ENCODE peak calls at places on chromosomes 11 and 22, in seven cellular contexts. One of them, this sample, is unnamed. For H3K4me1, the result is how much of the 10 kb centered on the place peaks cover.

GRCh38 chr11:75280227-75280671 is 39.7 kb downstream of the TPBGL start:
- DNase-seq in CD4-positive, alpha-beta memory T cell: peak
- DNase-seq in HCT116: peak
- DNase-seq in fibroblast of lung: peak
- DNase-seq in psoas muscle: peak
- DNase-seq in cardiac muscle cell: peak
- DNase-seq in SJSA1: peak
- DNase-seq in this sample: no peak

GRCh38 chr11:122751298-122752070 is 86.8 kb upstream of the CRTAM start:
- DNase-seq in HCT116: no peak
- DNase-seq in fibroblast of lung: peak
- DNase-seq in cardiac muscle cell: no peak
- DNase-seq in SJSA1: peak
- DNase-seq in psoas muscle: no peak
- DNase-seq in CD4-positive, alpha-beta memory T cell: no peak
- DNase-seq in this sample: no peak

GRCh38 chr22:38845368-38845740 is 1.5 kb upstream of the NPTXR start:
- DNase-seq in HCT116: no peak
- DNase-seq in psoas muscle: no peak
- DNase-seq in fibroblast of lung: no peak
- DNase-seq in cardiac muscle cell: no peak
- DNase-seq in SJSA1: no peak
- DNase-seq in CD4-positive, alpha-beta memory T cell: no peak
- DNase-seq in this sample: no peak

GRCh38 chr11:75260396-75260795 is 19.8 kb downstream of the TPBGL start:
- DNase-seq in HCT116: no peak
- DNase-seq in fibroblast of lung: no peak
- DNase-seq in psoas muscle: no peak
- DNase-seq in CD4-positive, alpha-beta memory T cell: no peak
- DNase-seq in cardiac muscle cell: no peak
- DNase-seq in SJSA1: no peak
- DNase-seq in this sample: no peak

GRCh38 chr11:88590366-88590765 is 252.8 kb upstream of the CTSC start:
- DNase-seq in HCT116: no peak
- DNase-seq in psoas muscle: no peak
- DNase-seq in SJSA1: no peak
- DNase-seq in cardiac muscle cell: no peak
- DNase-seq in CD4-positive, alpha-beta memory T cell: no peak
- DNase-seq in fibroblast of lung: no peak
- DNase-seq in this sample: peak

GRCh38 chr11:76789443-76789719 is 6.2 kb downstream of the TSKU start:
- DNase-seq in psoas muscle: peak
- DNase-seq in HCT116: no peak
- DNase-seq in CD4-positive, alpha-beta memory T cell: no peak
- DNase-seq in SJSA1: no peak
- DNase-seq in cardiac muscle cell: no peak
- DNase-seq in fibroblast of lung: no peak
- DNase-seq in this sample: no peak

GRCh38 chr11:17855531-17856290 is 121.1 kb downstream of the KCNC1 start:
- DNase-seq in cardiac muscle cell: no peak
- DNase-seq in fibroblast of lung: no peak
- DNase-seq in SJSA1: no peak
- DNase-seq in CD4-positive, alpha-beta memory T cell: no peak
- DNase-seq in HCT116: no peak
- DNase-seq in psoas muscle: no peak
- DNase-seq in this sample: no peak

GRCh38 chr11:132186193-132186592 is 815.8 kb downstream of the NTM start:
- DNase-seq in CD4-positive, alpha-beta memory T cell: no peak
- DNase-seq in SJSA1: no peak
- DNase-seq in psoas muscle: no peak
- DNase-seq in fibroblast of lung: no peak
- DNase-seq in HCT116: no peak
- DNase-seq in cardiac muscle cell: no peak
- DNase-seq in this sample: no peak

GRCh38 chr11:19805346-19805745 is 92.7 kb downstream of the NAV2 start:
- DNase-seq in CD4-positive, alpha-beta memory T cell: no peak
- DNase-seq in HCT116: no peak
- DNase-seq in fibroblast of lung: no peak
- DNase-seq in SJSA1: no peak
- DNase-seq in cardiac muscle cell: no peak
- DNase-seq in psoas muscle: no peak
- DNase-seq in this sample: no peak

GRCh38 chr22:39110631-39111561 is 13.9 kb downstream of the APOBEC3H start:
- DNase-seq in HCT116: no peak
- DNase-seq in CD4-positive, alpha-beta memory T cell: no peak
- DNase-seq in psoas muscle: peak
- DNase-seq in fibroblast of lung: no peak
- DNase-seq in cardiac muscle cell: no peak
- DNase-seq in SJSA1: no peak
- DNase-seq in this sample: no peak

GRCh38 chr11:46597609-46598219 is 3.9 kb upstream of the AMBRA1 start:
- DNase-seq in fibroblast of lung: no peak
- DNase-seq in HCT116: no peak
- DNase-seq in cardiac muscle cell: no peak
- DNase-seq in CD4-positive, alpha-beta memory T cell: no peak
- DNase-seq in psoas muscle: no peak
- DNase-seq in SJSA1: no peak
- DNase-seq in this sample: no peak

GRCh38 chr22:22060200-22061084 is 77.9 kb upstream of the TOP3B start:
- DNase-seq in psoas muscle: peak
- DNase-seq in fibroblast of lung: peak
- DNase-seq in SJSA1: peak
- DNase-seq in CD4-positive, alpha-beta memory T cell: no peak
- DNase-seq in HCT116: peak
- DNase-seq in cardiac muscle cell: peak
- DNase-seq in this sample: no peak

GRCh38 chr11:120612363-120613263 is 101.1 kb downstream of the GRIK4 start:
- DNase-seq in fibroblast of lung: peak
- DNase-seq in CD4-positive, alpha-beta memory T cell: no peak
- DNase-seq in psoas muscle: no peak
- DNase-seq in cardiac muscle cell: no peak
- DNase-seq in HCT116: no peak
- DNase-seq in SJSA1: no peak
- DNase-seq in this sample: no peak

GRCh38 chr11:282630-283360 is 4.6 kb downstream of the NLRP6 start:
- DNase-seq in fibroblast of lung: no peak
- DNase-seq in SJSA1: no peak
- DNase-seq in cardiac muscle cell: no peak
- DNase-seq in CD4-positive, alpha-beta memory T cell: no peak
- DNase-seq in psoas muscle: peak
- DNase-seq in HCT116: no peak
- DNase-seq in this sample: no peak

GRCh38 chr22:31948002-31948401 is 3.7 kb downstream of the YWHAH start:
- DNase-seq in cardiac muscle cell: no peak
- DNase-seq in fibroblast of lung: no peak
- DNase-seq in psoas muscle: no peak
- DNase-seq in CD4-positive, alpha-beta memory T cell: no peak
- DNase-seq in SJSA1: no peak
- DNase-seq in HCT116: no peak
- DNase-seq in this sample: no peak

GRCh38 chr22:32204856-32205722 is at the start of gene RFPL2:
- DNase-seq in cardiac muscle cell: peak
- DNase-seq in CD4-positive, alpha-beta memory T cell: peak
- DNase-seq in HCT116: peak
- DNase-seq in fibroblast of lung: no peak
- DNase-seq in psoas muscle: no peak
- DNase-seq in SJSA1: no peak
- DNase-seq in this sample: peak

GRCh38 chr11:8779107-8779506 is 96.5 kb downstream of the RPL27A start:
- DNase-seq in CD4-positive, alpha-beta memory T cell: no peak
- DNase-seq in fibroblast of lung: no peak
- DNase-seq in HCT116: no peak
- DNase-seq in SJSA1: no peak
- DNase-seq in cardiac muscle cell: no peak
- DNase-seq in psoas muscle: no peak
- DNase-seq in this sample: no peak
- H3K4me1 ChIP-seq in CD4-positive, alpha-beta memory T cell: under half
- H3K4me1 ChIP-seq in fibroblast of lung: under half
- H3K4me1 ChIP-seq in HCT116: under half
- H3K4me1 ChIP-seq in SJSA1: under half
- H3K4me1 ChIP-seq in cardiac muscle cell: under half
- H3K4me1 ChIP-seq in psoas muscle: under half
- H3K4me1 ChIP-seq in this sample: under half

GRCh38 chr22:45516163-45516562 is 13.5 kb downstream of the FBLN1 start:
- DNase-seq in CD4-positive, alpha-beta memory T cell: no peak
- DNase-seq in HCT116: no peak
- DNase-seq in psoas muscle: no peak
- DNase-seq in fibroblast of lung: no peak
- DNase-seq in cardiac muscle cell: no peak
- DNase-seq in SJSA1: no peak
- DNase-seq in this sample: no peak
- H3K4me1 ChIP-seq in CD4-positive, alpha-beta memory T cell: under half
- H3K4me1 ChIP-seq in HCT116: under half
- H3K4me1 ChIP-seq in psoas muscle: under half
- H3K4me1 ChIP-seq in fibroblast of lung: under half
- H3K4me1 ChIP-seq in cardiac muscle cell: under half
- H3K4me1 ChIP-seq in SJSA1: under half
- H3K4me1 ChIP-seq in this sample: under half

GRCh38 chr11:2530855-2531200 is 86.0 kb downstream of the KCNQ1 start:
- DNase-seq in CD4-positive, alpha-beta memory T cell: no peak
- DNase-seq in fibroblast of lung: no peak
- DNase-seq in psoas muscle: peak
- DNase-seq in HCT116: no peak
- DNase-seq in cardiac muscle cell: no peak
- DNase-seq in SJSA1: no peak
- DNase-seq in this sample: no peak
- H3K4me1 ChIP-seq in CD4-positive, alpha-beta memory T cell: under half
- H3K4me1 ChIP-seq in fibroblast of lung: under half
- H3K4me1 ChIP-seq in psoas muscle: under half
- H3K4me1 ChIP-seq in HCT116: under half
- H3K4me1 ChIP-seq in cardiac muscle cell: under half
- H3K4me1 ChIP-seq in SJSA1: under half
- H3K4me1 ChIP-seq in this sample: under half

GRCh38 chr11:66852466-66853241 is 4.2 kb upstream of the LRFN4 start:
- DNase-seq in cardiac muscle cell: no peak
- DNase-seq in psoas muscle: peak
- DNase-seq in CD4-positive, alpha-beta memory T cell: no peak
- DNase-seq in HCT116: no peak
- DNase-seq in fibroblast of lung: no peak
- DNase-seq in SJSA1: peak
- DNase-seq in this sample: no peak

GRCh38 chr11:66853242-66854229 is 3.3 kb upstream of the LRFN4 start:
- DNase-seq in HCT116: no peak
- DNase-seq in fibroblast of lung: no peak
- DNase-seq in SJSA1: peak
- DNase-seq in CD4-positive, alpha-beta memory T cell: no peak
- DNase-seq in psoas muscle: peak
- DNase-seq in cardiac muscle cell: no peak
- DNase-seq in this sample: no peak

GRCh38 chr11:66850588-66851250 is 6.1 kb upstream of the LRFN4 start:
- DNase-seq in cardiac muscle cell: no peak
- DNase-seq in CD4-positive, alpha-beta memory T cell: no peak
- DNase-seq in SJSA1: no peak
- DNase-seq in psoas muscle: peak
- DNase-seq in fibroblast of lung: no peak
- DNase-seq in HCT116: no peak
- DNase-seq in this sample: no peak

GRCh38 chr11:66851251-66851620 is 5.6 kb upstream of the LRFN4 start:
- DNase-seq in fibroblast of lung: no peak
- DNase-seq in HCT116: no peak
- DNase-seq in SJSA1: no peak
- DNase-seq in psoas muscle: peak
- DNase-seq in CD4-positive, alpha-beta memory T cell: no peak
- DNase-seq in cardiac muscle cell: no peak
- DNase-seq in this sample: no peak

GRCh38 chr11:66851698-66852465 is 5.0 kb upstream of the LRFN4 start:
- DNase-seq in fibroblast of lung: no peak
- DNase-seq in psoas muscle: peak
- DNase-seq in HCT116: no peak
- DNase-seq in CD4-positive, alpha-beta memory T cell: no peak
- DNase-seq in SJSA1: no peak
- DNase-seq in cardiac muscle cell: no peak
- DNase-seq in this sample: no peak
- H3K4me1 ChIP-seq in fibroblast of lung: under half
- H3K4me1 ChIP-seq in psoas muscle: under half
- H3K4me1 ChIP-seq in HCT116: under half
- H3K4me1 ChIP-seq in CD4-positive, alpha-beta memory T cell: under half
- H3K4me1 ChIP-seq in SJSA1: under half
- H3K4me1 ChIP-seq in cardiac muscle cell: under half
- H3K4me1 ChIP-seq in this sample: under half

GRCh38 chr11:73204711-73205121 is 13.4 kb upstream of the P2RY2 start:
- DNase-seq in HCT116: no peak
- DNase-seq in CD4-positive, alpha-beta memory T cell: no peak
- DNase-seq in fibroblast of lung: no peak
- DNase-seq in cardiac muscle cell: no peak
- DNase-seq in SJSA1: no peak
- DNase-seq in psoas muscle: peak
- DNase-seq in this sample: no peak

GRCh38 chr11:73209892-73210291 is 8.2 kb upstream of the P2RY2 start:
- DNase-seq in cardiac muscle cell: no peak
- DNase-seq in CD4-positive, alpha-beta memory T cell: no peak
- DNase-seq in psoas muscle: no peak
- DNase-seq in SJSA1: no peak
- DNase-seq in HCT116: no peak
- DNase-seq in fibroblast of lung: no peak
- DNase-seq in this sample: no peak

GRCh38 chr11:73205666-73206343 is 12.3 kb upstream of the P2RY2 start:
- DNase-seq in psoas muscle: no peak
- DNase-seq in HCT116: no peak
- DNase-seq in cardiac muscle cell: no peak
- DNase-seq in SJSA1: no peak
- DNase-seq in fibroblast of lung: peak
- DNase-seq in CD4-positive, alpha-beta memory T cell: no peak
- DNase-seq in this sample: no peak

GRCh38 chr11:73203790-73204189 is 14.3 kb upstream of the P2RY2 start:
- DNase-seq in HCT116: no peak
- DNase-seq in CD4-positive, alpha-beta memory T cell: no peak
- DNase-seq in SJSA1: no peak
- DNase-seq in psoas muscle: no peak
- DNase-seq in cardiac muscle cell: no peak
- DNase-seq in fibroblast of lung: no peak
- DNase-seq in this sample: no peak

GRCh38 chr11:73206751-73207280 is 11.3 kb upstream of the P2RY2 start:
- DNase-seq in HCT116: no peak
- DNase-seq in SJSA1: no peak
- DNase-seq in psoas muscle: no peak
- DNase-seq in fibroblast of lung: no peak
- DNase-seq in CD4-positive, alpha-beta memory T cell: no peak
- DNase-seq in cardiac muscle cell: no peak
- DNase-seq in this sample: peak
- H3K4me1 ChIP-seq in HCT116: under half
- H3K4me1 ChIP-seq in SJSA1: under half
- H3K4me1 ChIP-seq in psoas muscle: under half
- H3K4me1 ChIP-seq in fibroblast of lung: under half
- H3K4me1 ChIP-seq in CD4-positive, alpha-beta memory T cell: under half
- H3K4me1 ChIP-seq in cardiac muscle cell: under half
- H3K4me1 ChIP-seq in this sample: under half

DNA sequence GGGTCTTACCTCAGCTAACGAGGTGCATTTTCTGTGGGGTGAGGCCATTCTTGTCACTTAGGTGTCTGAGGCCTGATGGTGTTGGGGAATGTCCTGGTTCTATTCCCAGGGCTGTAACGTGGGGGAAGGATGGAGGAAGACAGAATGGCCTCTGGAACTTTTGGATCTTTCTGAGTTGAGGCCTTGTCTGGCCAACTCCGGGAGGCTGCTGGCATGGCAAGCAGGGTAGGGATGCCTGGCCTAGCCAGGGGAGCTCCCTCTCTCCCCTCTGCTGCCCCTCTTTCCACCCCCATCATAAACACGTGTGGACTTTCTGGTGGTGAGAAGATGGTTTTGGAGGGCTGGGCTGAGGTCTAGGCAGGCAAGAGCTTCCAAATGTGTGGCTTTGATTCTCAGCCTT is 30.7 kb downstream of the ZBTB16 start:
- DNase-seq in HCT116: no peak
- DNase-seq in cardiac muscle cell: no peak
- DNase-seq in fibroblast of lung: no peak
- DNase-seq in psoas muscle: peak
- DNase-seq in CD4-positive, alpha-beta memory T cell: no peak
- DNase-seq in SJSA1: no peak
- DNase-seq in this sample: no peak
- H3K4me1 ChIP-seq in HCT116: under half
- H3K4me1 ChIP-seq in cardiac muscle cell: under half
- H3K4me1 ChIP-seq in fibroblast of lung: under half
- H3K4me1 ChIP-seq in psoas muscle: half or more
- H3K4me1 ChIP-seq in CD4-positive, alpha-beta memory T cell: under half
- H3K4me1 ChIP-seq in SJSA1: under half
- H3K4me1 ChIP-seq in this sample: under half

This sample was measured in foreskin keratinocyte.